ENCODE peak calls at places on chromosomes 4 and X, in ten cellular contexts. Z is heart left ventricle, N is lower leg skin, I is spleen, Q is cardiac muscle cell, K is cardiac fibroblast, B is colonic mucosa, E is endothelial cell of umbilical vein, Y is pancreas, T is A673. M is an unnamed sample.

GRCh38 chr4:4413373-4413725 is 26.4 kb downstream of the NSG1 start:
- DNase-seq in K (no peak), Q (no peak), B (no peak), I (peak), T (no peak), N (no peak), Z (no peak), Y (no peak), E (no peak), M (no peak)

GRCh38 chrX:19661977-19662376 is 146.7 kb upstream of the MAP3K15 start:
- DNase-seq in E (no peak), N (no peak), Q (no peak), K (peak), B (no peak), I (no peak), Y (no peak), T (no peak), Z (no peak), M (no peak)

GRCh38 chr4:176002007-176002623 is 63.5 kb upstream of the WDR17 start:
- DNase-seq in B (peak), Z (no peak), T (peak), I (peak), N (no peak), Y (peak), Q (peak), E (peak), K (peak), M (peak)

GRCh38 chr4:149980941-149981340 is 97.3 kb upstream of the DCLK2 start:
- DNase-seq in Z (peak), E (peak), T (peak), I (no peak), K (peak), Y (peak), N (no peak), B (peak), Q (peak), M (peak)

GRCh38 chr4:169626328-169627282 is 6.2 kb downstream of the CLCN3 start:
- DNase-seq in I (no peak), Z (no peak), E (no peak), K (peak), Y (no peak), N (no peak), Q (peak), T (no peak), B (no peak), M (no peak)

GRCh38 chrX:45172890-45173289 is 27.8 kb downstream of the DIPK2B start:
- DNase-seq in Z (no peak), Y (no peak), N (no peak), T (peak), E (no peak), I (no peak), Q (no peak), B (no peak), K (peak), M (peak)

GRCh38 chrX:6021316-6022091 is 207.2 kb downstream of the NLGN4X start:
- DNase-seq in T (peak), K (peak), E (no peak), Q (peak), B (peak), N (peak), Z (no peak), I (no peak), Y (peak), M (peak)

GRCh38 chrX:154649864-154650510 is 3.4 kb downstream of the CTAG2 start:
- DNase-seq in K (no peak), T (no peak), B (no peak), I (peak), Q (no peak), Y (no peak), N (no peak), Z (no peak), E (no peak), M (no peak)

GRCh38 chrX:24202465-24203031 is 53.0 kb downstream of the ZFX start:
- DNase-seq in N (no peak), E (no peak), Z (no peak), K (no peak), Q (peak), I (no peak), T (no peak), B (no peak), Y (no peak), M (no peak)

GRCh38 chrX:119218198-119218597 is 17.9 kb upstream of the PGRMC1 start:
- DNase-seq in Z (no peak), Q (peak), I (no peak), E (peak), T (peak), K (peak), Y (no peak), N (no peak), B (no peak), M (peak)

GRCh38 chr4:126386512-126386911 is 1071.8 kb downstream of the FAT4 start:
- DNase-seq in E (no peak), K (peak), I (no peak), Y (no peak), N (no peak), B (no peak), Z (no peak), T (no peak), Q (no peak), M (no peak)

GRCh38 chr4:166282081-166282770 is 409.2 kb downstream of the TLL1 start:
- DNase-seq in T (no peak), Y (no peak), E (no peak), B (no peak), Q (no peak), Z (no peak), I (no peak), N (no peak), K (peak), M (peak)

GRCh38 chr4:186887211-186887785 is 163.6 kb upstream of the FAT1 start:
- DNase-seq in B (no peak), I (no peak), Y (no peak), K (no peak), Q (peak), E (no peak), Z (no peak), N (no peak), T (peak), M (peak)

GRCh38 chr4:155780773-155781172 is 22.0 kb downstream of the GUCY1B1 start:
- DNase-seq in Z (no peak), Y (no peak), N (no peak), K (peak), T (no peak), B (no peak), I (no peak), Q (no peak), E (no peak), M (peak)

GRCh38 chr4:54626113-54626512 is 31.6 kb upstream of the KIT start:
- DNase-seq in Q (no peak), Y (peak), N (no peak), I (no peak), T (no peak), E (no peak), B (no peak), Z (no peak), K (no peak), M (no peak)

GRCh38 chrX:21725498-21725897 is 32.4 kb downstream of the SMPX start:
- DNase-seq in E (no peak), T (peak), N (no peak), Z (no peak), Y (no peak), K (peak), Q (peak), B (no peak), I (no peak), M (peak)

GRCh38 chr4:108106186-108106585 is 62.5 kb downstream of the LEF1 start:
- DNase-seq in K (no peak), B (no peak), E (no peak), Y (no peak), Z (no peak), I (no peak), N (no peak), T (no peak), Q (no peak), M (no peak)

GRCh38 chrX:37603938-37604409 is 32.5 kb downstream of the LANCL3 start:
- DNase-seq in T (peak), Z (peak), Y (no peak), K (no peak), N (no peak), Q (no peak), I (no peak), E (no peak), B (no peak), M (no peak)

GRCh38 chrX:37609727-37610126 is 38.3 kb downstream of the LANCL3 start:
- DNase-seq in T (no peak), E (no peak), Z (no peak), I (no peak), Y (no peak), Q (no peak), N (no peak), K (no peak), B (no peak), M (no peak)

GRCh38 chrX:37613898-37614297 is 42.4 kb downstream of the LANCL3 start:
- DNase-seq in E (no peak), T (no peak), N (no peak), Q (no peak), Y (no peak), B (no peak), I (no peak), Z (no peak), K (no peak), M (no peak)

GRCh38 chrX:37608156-37608555 is 36.7 kb downstream of the LANCL3 start:
- DNase-seq in Y (no peak), Q (no peak), Z (no peak), E (no peak), T (no peak), I (no peak), B (no peak), N (no peak), K (no peak), M (no peak)
- TF ChIP-seq CTCF in Y (no peak), Q (no peak), Z (no peak), E (no peak), T (no peak), I (no peak), B (no peak), N (no peak), K (no peak), M (no peak)

DNA sequence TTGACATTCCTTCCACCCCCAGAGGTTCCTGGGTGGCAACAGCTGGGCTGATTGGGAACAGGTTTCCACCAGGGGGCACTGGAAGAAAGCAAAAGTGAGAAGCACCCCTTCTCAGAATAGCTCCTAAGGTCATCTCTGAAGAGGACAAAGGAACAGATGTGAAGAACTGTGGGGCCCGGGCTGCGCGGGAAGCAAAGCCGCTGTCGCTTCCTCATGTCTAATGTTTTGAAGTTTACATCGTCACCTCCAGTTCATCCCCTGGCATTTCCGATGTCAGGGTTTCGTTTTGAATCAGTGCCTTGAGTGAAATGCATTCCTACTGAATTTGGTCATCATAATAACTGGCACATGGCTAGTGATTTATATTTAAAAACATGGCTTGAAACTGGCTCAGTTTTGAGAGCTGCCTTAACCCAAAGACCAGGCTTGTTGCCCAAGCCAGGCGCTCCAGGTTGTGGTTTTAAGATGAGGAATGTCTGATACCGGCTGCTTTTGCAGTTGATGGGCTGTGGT is 6.1 kb downstream of the TXK start:
- DNase-seq in T (peak), Z (peak), N (peak), Y (peak), B (peak), K (peak), E (peak), Q (peak), I (peak), M (peak)
- H3K4me3 ChIP-seq in T (no peak), Z (peak), N (no peak), Y (no peak), B (no peak), K (no peak), E (peak), Q (no peak), I (no peak), M (peak)

DNA sequence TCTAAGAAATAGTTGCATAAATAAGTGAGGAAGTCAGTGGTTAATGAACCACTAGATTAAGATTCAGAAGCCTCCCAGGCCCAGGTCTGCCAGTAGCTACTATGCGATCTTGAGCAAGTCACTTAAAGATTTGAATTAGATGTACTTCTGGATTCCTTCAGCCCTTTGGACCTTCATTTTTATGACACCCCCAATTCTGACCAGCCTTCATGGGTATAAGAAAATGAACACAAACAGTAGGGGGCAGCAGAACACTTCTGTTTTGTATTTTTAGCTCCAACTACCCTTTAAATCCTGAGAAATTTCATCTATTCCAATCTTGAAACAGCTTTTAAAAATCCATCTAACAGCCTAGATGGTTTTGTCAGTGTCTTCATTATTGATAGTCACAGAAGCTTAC is 19.0 kb downstream of the TMEM47 start:
- DNase-seq in N (no peak), Y (no peak), Z (no peak), K (peak), T (peak), E (peak), Q (peak), B (no peak), I (no peak), M (peak)
- TF ChIP-seq CTCF in N (no peak), Y (peak), Z (peak), K (peak), T (peak), E (peak), Q (peak), B (peak), I (peak), M (peak)

DNA sequence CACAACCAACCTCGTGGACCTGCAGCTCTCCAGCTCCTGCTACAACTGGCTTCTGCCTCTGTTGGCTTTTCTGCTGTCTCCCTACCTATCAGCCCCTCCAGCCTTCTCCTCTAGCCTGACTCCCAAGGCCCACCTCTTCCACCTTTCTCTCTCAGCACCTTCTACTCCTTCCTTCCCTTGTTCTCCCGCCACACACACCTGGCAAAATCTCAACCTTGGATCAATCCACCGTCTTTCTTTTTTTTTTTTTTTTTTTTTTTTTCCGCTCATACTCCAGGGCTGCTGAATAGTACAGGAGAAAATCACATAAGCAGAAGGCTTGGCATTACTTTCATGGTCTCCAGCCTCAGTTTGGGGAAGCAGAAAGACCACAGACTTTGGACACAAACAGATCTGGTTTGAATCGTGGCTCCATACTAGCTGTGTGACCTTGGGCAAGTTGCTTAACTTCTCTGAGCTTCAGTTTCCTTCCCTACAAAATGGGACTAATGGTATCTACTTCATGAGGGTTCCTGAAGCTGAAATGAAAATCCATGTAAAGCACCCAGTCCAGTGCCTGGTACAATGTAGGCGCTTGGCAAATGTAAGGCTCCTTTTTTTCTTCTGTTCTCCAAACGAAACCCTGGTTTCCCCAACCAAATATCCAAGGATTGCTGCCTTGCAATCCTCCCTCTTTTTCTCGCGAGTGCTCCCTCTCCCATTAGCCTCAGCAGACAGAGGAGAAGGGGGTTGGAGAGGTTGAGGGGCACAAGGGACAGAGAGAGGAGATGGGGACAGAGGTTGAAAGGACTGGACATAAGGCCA is 1.7 kb downstream of the FGD1 start:
- DNase-seq in Y (no peak), I (no peak), Z (no peak), T (no peak), B (no peak), K (no peak), N (no peak), Q (no peak), E (no peak), M (no peak)
- H3K4me3 ChIP-seq in Y (peak), I (peak), Z (peak), T (peak), B (peak), K (peak), N (peak), Q (peak), E (peak), M (peak)

GRCh38 chrX:78574306-78574705 is 84.8 kb downstream of the RTL3 start:
- DNase-seq in Y (no peak), E (no peak), K (no peak), T (no peak), N (no peak), Q (no peak), I (no peak), Z (no peak), B (peak), M (no peak)
- TF ChIP-seq CTCF in Y (no peak), E (no peak), K (no peak), T (no peak), N (no peak), Q (no peak), I (no peak), Z (no peak), B (no peak), M (no peak)

GRCh38 chrX:40152706-40153334 is 55.1 kb upstream of the BCOR start:
- DNase-seq in N (no peak), B (peak), T (peak), Z (peak), I (peak), E (no peak), Y (peak), K (no peak), Q (no peak), M (no peak)
- H3K4me3 ChIP-seq in N (no peak), B (peak), T (peak), Z (peak), I (peak), E (peak), Y (peak), K (no peak), Q (peak), M (peak)

DNA sequence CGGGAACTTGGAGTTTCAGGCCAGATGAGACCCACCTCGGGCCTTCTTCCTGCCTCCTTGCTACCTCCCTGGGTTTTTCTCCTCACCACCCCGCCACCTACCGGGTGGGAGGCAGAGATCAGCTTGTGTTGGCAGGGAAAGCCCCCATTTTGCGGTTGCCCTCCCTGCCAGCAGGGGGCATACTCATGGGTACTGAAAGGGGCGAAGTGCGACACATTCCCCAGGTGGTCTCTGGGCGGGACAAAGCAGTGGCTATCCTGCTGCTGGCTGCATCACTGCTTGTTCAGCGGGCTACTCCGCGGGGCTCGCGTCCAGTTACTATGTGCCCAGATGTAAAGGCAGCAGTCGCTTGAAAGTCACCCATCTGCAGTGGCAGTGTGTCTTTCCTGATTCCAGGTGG is 330.3 kb downstream of the PDHA2 start:
- DNase-seq in K (no peak), B (no peak), E (no peak), Y (no peak), Z (no peak), T (peak), I (peak), Q (no peak), N (no peak), M (no peak)
- TF ChIP-seq CTCF in K (no peak), B (no peak), E (no peak), Y (no peak), Z (no peak), T (peak), I (no peak), Q (no peak), N (no peak), M (no peak)

DNA sequence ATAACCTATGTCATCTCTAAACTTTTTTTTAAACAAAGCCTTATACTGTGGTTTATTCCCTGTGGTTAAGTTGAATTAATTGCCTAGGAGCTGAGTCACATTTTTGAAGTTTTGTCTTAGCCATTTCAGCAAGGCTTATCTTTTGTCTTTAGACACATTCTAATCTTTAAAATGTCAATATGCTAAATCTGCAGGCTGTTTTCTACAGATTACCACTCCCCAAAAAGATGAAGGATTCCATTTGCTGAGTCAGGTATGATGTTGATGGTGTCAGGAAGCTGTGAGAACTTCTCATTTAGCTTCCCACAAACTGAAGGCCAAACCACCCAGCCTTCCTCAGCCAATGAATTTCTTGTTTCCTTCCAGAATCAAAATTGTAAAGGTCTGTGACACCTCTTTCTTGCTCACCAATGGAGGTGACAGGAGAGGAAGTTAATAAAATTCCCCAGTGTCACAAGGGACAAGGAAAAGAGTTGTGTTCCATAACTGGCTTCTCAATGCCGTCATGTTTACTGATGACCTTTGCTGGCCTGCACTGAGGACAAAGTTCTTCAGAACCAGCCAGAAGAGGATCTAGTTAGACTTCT is 3.7 kb upstream of the CXCL6 start:
- DNase-seq in Q (no peak), E (no peak), I (no peak), K (peak), B (no peak), T (no peak), N (no peak), Z (no peak), Y (no peak), M (peak)
- H3K4me3 ChIP-seq in Q (no peak), E (no peak), I (no peak), K (no peak), B (no peak), T (no peak), N (no peak), Z (no peak), Y (no peak), M (no peak)

GRCh38 chrX:26848511-26848910 is 614.6 kb downstream of the PPP4R3C start:
- DNase-seq in Q (no peak), Y (no peak), E (peak), B (no peak), N (no peak), I (no peak), T (no peak), Z (no peak), K (peak), M (peak)

GRCh38 chrX:26851981-26852380 is 611.2 kb downstream of the PPP4R3C start:
- DNase-seq in N (no peak), E (peak), Z (no peak), Q (peak), Y (no peak), K (peak), T (no peak), I (no peak), B (no peak), M (peak)
- TF ChIP-seq CTCF in N (no peak), E (peak), Z (no peak), Q (no peak), Y (no peak), K (no peak), T (no peak), I (no peak), B (no peak), M (peak)